ENCODE peak calls at places on chromosomes 2 and 18, in five cellular contexts. L, G, K, B and M are unnamed samples.

GRCh38 chr2:217283505-217283904 is 423.6 kb upstream of the TNP1 start:
- DNase-seq in L (no peak), G (no peak), K (no peak), B (no peak), M (no peak)

GRCh38 chr2:31318360-31319336 is 84.7 kb downstream of the EHD3 start:
- DNase-seq in L (no peak), G (peak), K (peak), B (no peak), M (peak)

GRCh38 chr2:134465228-134465627 is 211.4 kb downstream of the MGAT5 start:
- DNase-seq in L (no peak), G (no peak), K (no peak), B (no peak), M (no peak)

GRCh38 chr2:45925636-45926350 is 274.3 kb downstream of the PRKCE start:
- DNase-seq in L (no peak), G (no peak), K (peak), B (no peak), M (no peak)

GRCh38 chr18:38450876-38451275 is 885.3 kb upstream of the CELF4 start:
- DNase-seq in L (no peak), G (no peak), K (peak), B (no peak), M (no peak)

GRCh38 chr18:2969695-2970094 is 43.2 kb downstream of the LPIN2 start:
- DNase-seq in L (no peak), G (no peak), K (no peak), B (no peak), M (no peak)

GRCh38 chr18:11512096-11513030 is 97.0 kb upstream of the SLC35G4 start:
- DNase-seq in L (no peak), G (no peak), K (peak), B (no peak), M (peak)

GRCh38 chr2:96150791-96151594 is 5.8 kb upstream of the DUSP2 start:
- DNase-seq in L (no peak), G (no peak), K (no peak), B (no peak), M (no peak)

GRCh38 chr2:20496069-20496468 is 49.2 kb downstream of the RHOB start:
- DNase-seq in L (peak), G (peak), K (peak), B (no peak), M (peak)

GRCh38 chr2:100180503-100180902 is 38.1 kb upstream of the AFF3 start:
- DNase-seq in L (no peak), G (no peak), K (no peak), B (no peak), M (no peak)

GRCh38 chr18:21894619-21895367 is 154.2 kb downstream of the MIB1 start:
- DNase-seq in L (no peak), G (peak), K (peak), B (peak), M (no peak)

GRCh38 chr2:147860009-147860408 is 15.2 kb downstream of the ACVR2A start:
- DNase-seq in L (no peak), G (no peak), K (no peak), B (no peak), M (no peak)

GRCh38 chr2:230872968-230873669 is 8.4 kb downstream of the ITM2C start:
- DNase-seq in L (no peak), G (no peak), K (no peak), B (no peak), M (no peak)

GRCh38 chr18:6884944-6885343 is 155.4 kb downstream of the ARHGAP28 start:
- DNase-seq in L (no peak), G (no peak), K (no peak), B (no peak), M (peak)

GRCh38 chr2:221100467-221101089 is 471.5 kb downstream of the EPHA4 start:
- DNase-seq in L (peak), G (no peak), K (no peak), B (no peak), M (no peak)

GRCh38 chr2:166057363-166058169 is 70.3 kb downstream of the SCN1A start:
- DNase-seq in L (no peak), G (peak), K (peak), B (no peak), M (peak)

GRCh38 chr2:213119061-213119809 is 32.2 kb downstream of the IKZF2 start:
- DNase-seq in L (no peak), G (peak), K (peak), B (no peak), M (peak)

GRCh38 chr2:20484810-20485611 is 38.1 kb downstream of the RHOB start:
- DNase-seq in L (no peak), G (no peak), K (no peak), B (no peak), M (no peak)

GRCh38 chr18:79241755-79242154 is 154.0 kb upstream of the NFATC1 start:
- DNase-seq in L (no peak), G (no peak), K (no peak), B (no peak), M (no peak)

GRCh38 chr2:197324801-197325200 is 14.2 kb upstream of the ANKRD44 start:
- DNase-seq in L (no peak), G (no peak), K (no peak), B (no peak), M (no peak)

GRCh38 chr2:162025121-162025911 is 48.7 kb downstream of the DPP4 start:
- DNase-seq in L (no peak), G (peak), K (peak), B (no peak), M (peak)

GRCh38 chr18:56321470-56321869 is 316.9 kb downstream of the TXNL1 start:
- DNase-seq in L (no peak), G (no peak), K (peak), B (no peak), M (no peak)

GRCh38 chr18:44096016-44096415 is 584.7 kb upstream of the SETBP1 start:
- DNase-seq in L (no peak), G (peak), K (peak), B (no peak), M (no peak)

GRCh38 chr2:1546023-1546591 is 132.8 kb downstream of the TPO start:
- DNase-seq in L (peak), G (peak), K (peak), B (peak), M (peak)

GRCh38 chr2:101823849-101824248 is 126.3 kb downstream of the MAP4K4 start:
- DNase-seq in L (no peak), G (peak), K (no peak), B (no peak), M (peak)

GRCh38 chr2:218536804-218537494 is 31.2 kb downstream of the USP37 start:
- DNase-seq in L (no peak), G (no peak), K (no peak), B (no peak), M (no peak)

GRCh38 chr2:30686669-30687068 is 120.6 kb downstream of the CAPN13 start:
- DNase-seq in L (no peak), G (no peak), K (no peak), B (no peak), M (no peak)

GRCh38 chr2:178109813-178110212 is 2.4 kb upstream of the RBM45 start:
- DNase-seq in L (peak), G (peak), K (peak), B (no peak), M (peak)
- TF ChIP-seq CTCF in L (peak), G (peak), K (peak), B (peak), M (peak)

GRCh38 chr2:64291181-64291580 is 147.0 kb upstream of the PELI1 start:
- DNase-seq in L (peak), G (peak), K (peak), B (no peak), M (peak)

GRCh38 chr2:64287321-64287720 is 143.1 kb upstream of the PELI1 start:
- DNase-seq in L (no peak), G (no peak), K (no peak), B (no peak), M (no peak)

GRCh38 chr2:64284751-64285150 is 140.5 kb upstream of the PELI1 start:
- DNase-seq in L (no peak), G (no peak), K (no peak), B (no peak), M (no peak)

GRCh38 chr2:64288321-64288931 is 144.2 kb upstream of the PELI1 start:
- DNase-seq in L (no peak), G (peak), K (peak), B (no peak), M (peak)

GRCh38 chr2:64288932-64289655 is 144.9 kb upstream of the PELI1 start:
- DNase-seq in L (no peak), G (no peak), K (no peak), B (no peak), M (no peak)
- TF ChIP-seq CTCF in L (no peak), G (no peak), K (no peak), B (no peak), M (no peak)

GRCh38 chr2:69717902-69718301 is 24.0 kb upstream of the ANXA4 start:
- DNase-seq in L (no peak), G (no peak), K (no peak), B (no peak), M (no peak)

GRCh38 chr2:69718338-69718965 is 23.5 kb upstream of the ANXA4 start:
- DNase-seq in L (no peak), G (no peak), K (no peak), B (no peak), M (no peak)

GRCh38 chr2:69723791-69724190 is 18.1 kb upstream of the ANXA4 start:
- DNase-seq in L (no peak), G (no peak), K (no peak), B (no peak), M (no peak)

GRCh38 chr2:69720922-69721491 is 20.9 kb upstream of the ANXA4 start:
- DNase-seq in L (no peak), G (no peak), K (no peak), B (no peak), M (no peak)

GRCh38 chr2:69720404-69720803 is 21.5 kb upstream of the ANXA4 start:
- DNase-seq in L (no peak), G (peak), K (peak), B (no peak), M (no peak)
- TF ChIP-seq CTCF in L (peak), G (peak), K (peak), B (peak), M (peak)

GRCh38 chr18:33231474-33232317 is 208.8 kb downstream of the CCDC178 start:
- DNase-seq in L (peak), G (peak), K (peak), B (peak), M (peak)

DNA sequence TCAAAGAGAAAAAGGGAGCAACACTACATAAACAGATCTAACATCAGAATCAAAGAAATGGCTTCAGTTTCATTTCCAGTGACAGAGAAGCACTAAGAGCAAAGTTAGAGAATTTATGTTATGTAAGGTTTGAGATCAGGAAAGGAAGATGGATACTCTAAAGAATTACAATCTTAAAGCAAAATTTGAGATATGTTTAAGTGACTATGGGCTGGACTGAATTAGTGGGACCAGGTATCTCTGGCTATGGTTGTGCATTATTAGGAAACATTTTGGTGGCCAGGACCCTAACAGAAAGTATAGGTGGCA is 208.2 kb downstream of the CCDC178 start:
- DNase-seq in L (no peak), G (no peak), K (no peak), B (no peak), M (no peak)
- TF ChIP-seq CTCF in L (no peak), G (no peak), K (no peak), B (no peak), M (peak)

GRCh38 chr2:38446972-38447561 is 70.0 kb upstream of the ATL2 start:
- DNase-seq in L (no peak), G (no peak), K (no peak), B (no peak), M (no peak)

GRCh38 chr2:38448692-38449405 is 71.8 kb upstream of the ATL2 start:
- DNase-seq in L (no peak), G (no peak), K (no peak), B (no peak), M (no peak)

GRCh38 chr2:38443021-38443541 is 66.0 kb upstream of the ATL2 start:
- DNase-seq in L (peak), G (no peak), K (peak), B (peak), M (no peak)

GRCh38 chr2:38444247-38444646 is 67.2 kb upstream of the ATL2 start:
- DNase-seq in L (peak), G (peak), K (peak), B (no peak), M (no peak)

GRCh38 chr2:38446418-38446817 is 69.3 kb upstream of the ATL2 start:
- DNase-seq in L (no peak), G (peak), K (peak), B (peak), M (no peak)
- TF ChIP-seq CTCF in L (peak), G (peak), K (peak), B (peak), M (no peak)

GRCh38 chr2:159419403-159419802 is 132.9 kb upstream of the WDSUB1 start:
- DNase-seq in L (no peak), G (no peak), K (no peak), B (no peak), M (no peak)
- TF ChIP-seq CTCF in L (no peak), G (no peak), K (no peak), B (no peak), M (no peak)

GRCh38 chr2:224369028-224369632 is 32.8 kb downstream of the FAM124B start:
- DNase-seq in L (peak), G (peak), K (peak), B (no peak), M (peak)
- TF ChIP-seq CTCF in L (peak), G (peak), K (peak), B (peak), M (peak)

GRCh38 chr2:201707753-201708152 is 9.3 kb upstream of the MPP4 start:
- DNase-seq in L (no peak), G (peak), K (peak), B (no peak), M (peak)
- TF ChIP-seq CTCF in L (no peak), G (peak), K (peak), B (no peak), M (peak)

GRCh38 chr2:151029406-151030157 is 232.1 kb downstream of the RBM43 start:
- DNase-seq in L (no peak), G (peak), K (peak), B (no peak), M (peak)

GRCh38 chr2:151033454-151034248 is 228.0 kb downstream of the RBM43 start:
- DNase-seq in L (no peak), G (no peak), K (no peak), B (no peak), M (no peak)

GRCh38 chr2:151032741-151033152 is 228.9 kb downstream of the RBM43 start:
- DNase-seq in L (no peak), G (peak), K (peak), B (no peak), M (peak)

GRCh38 chr2:151028691-151029176 is 232.9 kb downstream of the RBM43 start:
- DNase-seq in L (no peak), G (no peak), K (peak), B (no peak), M (no peak)

GRCh38 chr2:151030663-151031230 is 230.9 kb downstream of the RBM43 start:
- DNase-seq in L (no peak), G (no peak), K (no peak), B (no peak), M (no peak)
- TF ChIP-seq CTCF in L (peak), G (peak), K (no peak), B (no peak), M (peak)

DNA sequence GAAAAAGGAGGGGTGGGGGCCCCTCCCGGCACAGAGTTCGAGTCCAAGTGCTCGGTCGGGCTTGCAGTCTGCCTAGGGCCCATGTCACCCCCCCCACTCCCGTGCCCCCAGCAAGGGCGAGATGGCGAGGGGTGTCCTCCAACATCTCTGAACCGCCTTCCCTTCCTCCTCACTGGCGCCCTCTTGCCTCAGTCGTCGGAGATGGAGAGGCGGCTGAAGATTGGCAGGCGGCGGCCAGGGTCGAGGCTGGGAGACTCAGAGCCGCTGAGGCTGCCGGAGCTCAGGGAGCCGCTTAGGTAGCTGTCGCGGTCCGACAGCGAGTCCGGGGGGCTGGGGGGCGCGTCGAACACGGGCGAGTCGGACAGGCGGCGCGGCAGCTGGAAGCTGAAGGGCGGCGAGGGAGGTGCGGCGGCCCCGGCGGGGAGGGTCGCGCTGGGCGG is 2.3 kb downstream of the ZFP36L2 start:
- DNase-seq in L (no peak), G (peak), K (peak), B (peak), M (peak)
- TF ChIP-seq CTCF in L (peak), G (peak), K (peak), B (no peak), M (peak)